ENCODE peak calls at places on chromosome 1, in four cellular contexts. Q is GM12878, C is K562, K is HepG2. A is an unnamed sample.

GRCh38 chr1:204084247-204084772 is 11.4 kb downstream of the SOX13 start:
- DNase-seq in Q (no peak), C (no peak), K (peak), A (no peak)

GRCh38 chr1:29237906-29238600 is 1.7 kb downstream of the PTPRU start:
- DNase-seq in Q (no peak), C (no peak), K (peak), A (no peak)

GRCh38 chr1:150268342-150268705 is 492 bp downstream of the APH1A start:
- DNase-seq in Q (no peak), C (peak), K (no peak), A (peak)

GRCh38 chr1:39782103-39782502 is 6.6 kb downstream of the BMP8B start:
- DNase-seq in Q (no peak), C (no peak), K (no peak), A (no peak)

GRCh38 chr1:31761883-31762282 is 2.3 kb downstream of the ADGRB2 start:
- DNase-seq in Q (no peak), C (no peak), K (no peak), A (no peak)

GRCh38 chr1:241485554-241485992 is 34.0 kb downstream of the FH start:
- DNase-seq in Q (peak), C (peak), K (peak), A (peak)

GRCh38 chr1:94269921-94270320 is 32.5 kb upstream of the ARHGAP29 start:
- DNase-seq in Q (no peak), C (no peak), K (no peak), A (no peak)

GRCh38 chr1:215517441-215517891 is 49.6 kb upstream of the KCTD3 start:
- DNase-seq in Q (no peak), C (no peak), K (no peak), A (no peak)

GRCh38 chr1:237562247-237562823 is 328.4 kb downstream of the ZP4 start:
- DNase-seq in Q (peak), C (peak), K (peak), A (peak)

GRCh38 chr1:39295901-39296300 is 91.4 kb downstream of the MACF1 start:
- DNase-seq in Q (no peak), C (no peak), K (no peak), A (no peak)

GRCh38 chr1:65691152-65691900 is 101.4 kb upstream of the PDE4B start:
- DNase-seq in Q (no peak), C (no peak), K (no peak), A (no peak)

GRCh38 chr1:226675720-226676357 is 63.2 kb downstream of the ITPKB start:
- DNase-seq in Q (no peak), C (no peak), K (no peak), A (no peak)

GRCh38 chr1:209714338-209714737 is 9.7 kb downstream of the HSD11B1 start:
- DNase-seq in Q (no peak), C (no peak), K (no peak), A (no peak)

GRCh38 chr1:168163670-168164069 is 15.1 kb upstream of the TIPRL start:
- DNase-seq in Q (no peak), C (no peak), K (no peak), A (no peak)

GRCh38 chr1:66154394-66154793 is 361.7 kb downstream of the PDE4B start:
- DNase-seq in Q (no peak), C (no peak), K (no peak), A (no peak)

GRCh38 chr1:44422161-44422560 is 17.1 kb downstream of the RNF220 start:
- DNase-seq in Q (no peak), C (no peak), K (no peak), A (no peak)

GRCh38 chr1:81142099-81142776 is 658.5 kb upstream of the ADGRL2 start:
- DNase-seq in Q (no peak), C (no peak), K (no peak), A (no peak)

GRCh38 chr1:170927955-170928850 is 7.1 kb upstream of the MROH9 start:
- DNase-seq in Q (no peak), C (no peak), K (no peak), A (peak)

GRCh38 chr1:17890056-17890814 is 135.1 kb downstream of the ACTL8 start:
- DNase-seq in Q (no peak), C (no peak), K (no peak), A (no peak)

GRCh38 chr1:210597555-210598134 is 268.9 kb downstream of the HHAT start:
- DNase-seq in Q (peak), C (peak), K (peak), A (peak)

GRCh38 chr1:241611063-241611462 is 29.1 kb downstream of the CHML start:
- DNase-seq in Q (no peak), C (peak), K (peak), A (peak)

GRCh38 chr1:108511764-108512163 is 48.1 kb upstream of the EEIG2 start:
- DNase-seq in Q (no peak), C (no peak), K (no peak), A (peak)

GRCh38 chr1:192557841-192558595 is 17.6 kb upstream of the RGS1 start:
- DNase-seq in Q (no peak), C (no peak), K (no peak), A (no peak)

GRCh38 chr1:246295968-246296367 is 211.1 kb downstream of the SMYD3 start:
- DNase-seq in Q (no peak), C (no peak), K (no peak), A (no peak)

GRCh38 chr1:54274448-54274847 is 74.5 kb downstream of the MRPL37 start:
- DNase-seq in Q (no peak), C (no peak), K (no peak), A (no peak)

GRCh38 chr1:54272772-54273091 is 72.8 kb downstream of the MRPL37 start:
- DNase-seq in Q (no peak), C (no peak), K (no peak), A (no peak)

GRCh38 chr1:54273092-54273836 is 73.3 kb downstream of the MRPL37 start:
- DNase-seq in Q (peak), C (peak), K (no peak), A (no peak)

GRCh38 chr1:54274881-54275280 is 74.9 kb downstream of the MRPL37 start:
- DNase-seq in Q (no peak), C (no peak), K (no peak), A (no peak)

GRCh38 chr1:54273837-54274192 is 73.8 kb downstream of the MRPL37 start:
- DNase-seq in Q (no peak), C (peak), K (no peak), A (no peak)
- TF ChIP-seq POLR2AphosphoS2 in Q (no peak), C (no peak), K (no peak), A (no peak)

GRCh38 chr1:55276671-55277376 is 61.7 kb upstream of the USP24 start:
- DNase-seq in Q (no peak), C (peak), K (no peak), A (no peak)

GRCh38 chr1:55279627-55280026 is 64.5 kb upstream of the USP24 start:
- DNase-seq in Q (no peak), C (no peak), K (no peak), A (no peak)

GRCh38 chr1:55278378-55278777 is 63.2 kb upstream of the USP24 start:
- DNase-seq in Q (no peak), C (no peak), K (peak), A (no peak)

GRCh38 chr1:55275976-55276375 is 60.8 kb upstream of the USP24 start:
- DNase-seq in Q (no peak), C (peak), K (no peak), A (no peak)

GRCh38 chr1:55277377-55278130 is 62.4 kb upstream of the USP24 start:
- DNase-seq in Q (peak), C (peak), K (peak), A (peak)
- TF ChIP-seq CHD2 in Q (no peak), C (no peak), K (no peak), A (no peak)

DNA sequence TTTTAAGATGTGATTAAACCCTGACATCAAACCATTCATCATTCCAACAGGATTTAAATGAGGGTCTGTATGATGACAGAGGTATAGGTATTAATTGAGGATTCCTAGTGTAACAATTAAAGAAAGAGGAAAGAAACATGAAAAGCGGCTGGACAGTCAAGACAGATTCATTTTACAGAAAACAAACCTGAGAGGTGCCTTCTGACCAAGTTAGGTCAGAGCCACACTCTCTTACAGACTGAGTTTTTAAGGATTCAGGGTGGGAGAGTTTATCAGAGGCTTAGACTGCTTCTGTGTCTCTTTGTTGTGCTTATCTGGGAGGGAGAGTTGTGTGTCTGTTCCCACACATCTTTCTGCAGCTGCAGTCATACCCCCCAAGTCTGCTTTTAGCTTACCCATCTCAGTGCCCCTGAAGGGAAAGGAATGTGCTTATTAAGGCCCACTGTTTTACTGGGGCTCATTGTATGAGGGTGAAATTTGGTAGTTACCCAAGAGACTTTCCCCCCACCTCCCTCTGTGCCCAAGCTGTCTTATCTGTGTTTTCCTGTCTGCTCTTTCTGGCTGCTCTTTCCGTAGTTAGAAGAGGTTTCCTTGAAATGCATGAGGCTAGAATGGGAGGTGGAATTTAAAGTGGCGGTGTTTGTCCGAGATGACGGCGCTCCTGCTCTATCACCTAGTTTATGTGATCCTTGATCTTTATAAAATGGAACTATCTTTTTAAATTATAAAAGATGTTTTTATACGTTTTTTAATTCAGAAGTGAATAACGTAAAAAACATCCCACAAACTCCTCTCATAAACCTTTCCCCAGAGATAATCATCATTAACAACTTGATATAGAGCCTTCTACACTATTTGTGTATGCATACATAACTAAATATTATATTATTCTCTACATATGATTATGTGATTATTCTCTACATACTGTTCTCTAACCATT is 96.0 kb upstream of the TNFSF4 start:
- DNase-seq in Q (no peak), C (peak), K (no peak), A (no peak)
- TF ChIP-seq KDM1A in Q (no peak), C (peak), K (no peak), A (no peak)

DNA sequence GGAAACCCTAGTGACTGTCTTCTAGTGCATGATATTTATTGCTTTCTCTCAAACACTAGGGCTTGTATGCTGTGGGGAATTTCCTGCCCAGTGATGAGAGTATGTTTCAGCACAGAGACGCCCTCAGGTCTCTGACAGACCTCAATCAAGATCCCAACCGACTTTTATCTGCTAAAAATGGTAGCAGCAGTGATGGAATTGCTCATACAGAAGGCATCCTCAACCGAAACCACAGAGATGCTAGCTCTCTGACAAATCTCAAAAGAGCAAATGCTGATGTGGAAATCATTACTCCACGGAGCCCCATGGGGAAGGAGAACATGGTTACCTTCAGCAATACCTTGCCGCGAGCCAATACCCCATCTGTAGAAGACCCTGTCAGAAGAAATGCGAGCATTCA is 41.3 kb downstream of the PLPPR4 start:
- DNase-seq in Q (no peak), C (no peak), K (no peak), A (no peak)
- TF ChIP-seq POLR2AphosphoS2 in Q (no peak), C (no peak), K (no peak), A (no peak)

GRCh38 chr1:67847466-67847865 is 14.2 kb upstream of the GNG12 start:
- DNase-seq in Q (no peak), C (no peak), K (no peak), A (no peak)

GRCh38 chr1:67853704-67854103 is 20.4 kb upstream of the GNG12 start:
- DNase-seq in Q (no peak), C (peak), K (peak), A (peak)

GRCh38 chr1:67851800-67852199 is 18.5 kb upstream of the GNG12 start:
- DNase-seq in Q (no peak), C (no peak), K (no peak), A (no peak)

GRCh38 chr1:67850151-67850551 is 16.9 kb upstream of the GNG12 start:
- DNase-seq in Q (no peak), C (peak), K (no peak), A (peak)

DNA sequence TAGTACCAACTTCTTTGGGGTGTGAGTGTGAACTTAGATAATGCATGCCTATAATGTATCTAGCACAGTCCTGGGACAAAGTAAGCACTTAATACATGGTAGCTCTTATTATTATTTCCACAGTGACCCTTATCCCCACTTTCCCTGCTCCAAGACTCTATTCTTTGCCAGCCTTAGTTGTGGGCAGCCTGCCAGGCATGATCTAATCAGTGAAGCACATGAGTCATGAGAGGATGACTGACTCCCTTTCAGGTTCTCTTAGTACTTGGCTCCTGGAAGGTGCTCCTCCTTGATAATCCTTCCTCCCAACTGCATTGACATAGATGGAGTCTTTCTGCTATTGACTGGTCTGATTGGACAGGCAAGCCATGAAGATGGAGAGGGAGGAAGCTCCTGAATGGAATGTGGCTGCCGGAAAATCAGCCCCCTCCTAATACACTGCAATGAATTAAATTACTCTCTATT is 17.4 kb upstream of the GNG12 start:
- DNase-seq in Q (no peak), C (peak), K (no peak), A (peak)
- TF ChIP-seq CHD2 in Q (no peak), C (no peak), K (no peak), A (no peak)

GRCh38 chr1:155968670-155969069 is 9.7 kb downstream of the ARHGEF2 start:
- DNase-seq in Q (no peak), C (no peak), K (no peak), A (no peak)
- TF ChIP-seq KDM1A in Q (no peak), C (no peak), K (no peak), A (no peak)

DNA sequence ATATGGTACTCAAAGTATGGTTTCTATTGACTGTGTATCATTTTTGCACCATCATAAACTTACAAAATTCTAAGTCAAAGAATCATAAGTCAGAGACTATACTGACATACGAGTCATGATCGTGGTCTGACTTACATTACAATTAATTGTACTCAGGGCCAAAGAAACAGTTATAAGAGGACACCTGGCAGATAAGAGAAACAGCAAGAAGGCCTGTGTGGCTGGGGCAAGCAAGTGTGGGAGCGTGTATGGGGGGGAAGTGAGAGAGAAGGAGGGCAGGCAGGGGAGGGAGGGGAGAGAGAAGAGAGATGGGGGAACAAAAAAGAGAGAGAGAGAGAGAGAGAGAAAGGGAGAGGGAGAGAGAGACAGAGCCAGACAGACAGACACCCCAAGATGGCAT is 70.9 kb downstream of the RERE start:
- DNase-seq in Q (no peak), C (no peak), K (no peak), A (no peak)
- TF ChIP-seq POLR2AphosphoS2 in Q (no peak), C (no peak), K (no peak), A (no peak)

DNA sequence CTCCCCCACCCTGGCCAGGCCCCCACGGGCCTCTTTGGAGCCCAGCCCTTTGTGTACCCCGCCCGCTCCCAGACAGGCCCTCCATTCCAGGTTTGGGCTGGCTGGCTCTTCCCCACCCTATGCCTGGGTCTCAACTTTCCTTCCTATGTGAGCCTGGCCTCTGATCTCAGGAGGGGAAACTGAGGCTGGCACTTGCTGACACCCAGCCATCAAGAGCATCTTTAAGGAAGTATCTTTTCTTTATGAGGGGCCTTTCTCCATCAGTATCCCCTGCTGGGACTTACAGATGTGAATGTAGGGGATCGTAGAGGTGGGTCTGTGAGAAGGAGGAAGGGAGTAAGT is 5.6 kb downstream of the NECTIN4 start:
- DNase-seq in Q (no peak), C (no peak), K (no peak), A (no peak)
- TF ChIP-seq CHD2 in Q (no peak), C (no peak), K (no peak), A (no peak)

DNA sequence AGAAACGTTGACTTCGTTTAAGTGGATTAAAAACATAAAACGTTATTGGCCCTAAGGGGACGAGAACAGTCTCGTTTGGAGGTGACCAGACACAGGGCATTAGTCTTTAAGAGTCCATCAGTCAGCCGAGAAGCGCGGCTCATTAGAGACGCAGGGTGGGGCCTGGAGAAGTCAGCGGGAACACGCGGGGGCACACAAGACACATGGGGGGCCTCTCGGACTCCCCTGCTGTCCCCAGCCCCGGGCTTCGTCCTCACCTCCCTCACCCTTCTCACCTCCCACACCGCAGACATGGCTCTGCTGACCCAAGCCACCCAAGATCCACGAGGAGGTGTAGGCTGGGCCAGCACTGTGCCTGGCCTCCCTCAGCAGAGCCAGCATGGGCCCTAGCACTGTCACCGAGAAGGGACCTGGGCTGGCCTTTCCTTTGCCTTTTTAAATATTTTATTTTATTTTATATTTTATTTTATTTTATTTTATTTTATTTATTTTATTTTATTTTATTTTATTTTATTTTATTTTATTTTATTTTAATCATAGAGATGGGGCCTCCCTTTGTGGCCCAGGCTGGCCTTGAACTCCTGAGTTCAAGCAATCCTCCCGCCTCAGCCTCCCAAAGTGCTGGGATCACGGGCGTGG is 48.9 kb downstream of the MORN1 start:
- DNase-seq in Q (no peak), C (no peak), K (no peak), A (no peak)
- TF ChIP-seq KDM1A in Q (no peak), C (no peak), K (no peak), A (no peak)

DNA sequence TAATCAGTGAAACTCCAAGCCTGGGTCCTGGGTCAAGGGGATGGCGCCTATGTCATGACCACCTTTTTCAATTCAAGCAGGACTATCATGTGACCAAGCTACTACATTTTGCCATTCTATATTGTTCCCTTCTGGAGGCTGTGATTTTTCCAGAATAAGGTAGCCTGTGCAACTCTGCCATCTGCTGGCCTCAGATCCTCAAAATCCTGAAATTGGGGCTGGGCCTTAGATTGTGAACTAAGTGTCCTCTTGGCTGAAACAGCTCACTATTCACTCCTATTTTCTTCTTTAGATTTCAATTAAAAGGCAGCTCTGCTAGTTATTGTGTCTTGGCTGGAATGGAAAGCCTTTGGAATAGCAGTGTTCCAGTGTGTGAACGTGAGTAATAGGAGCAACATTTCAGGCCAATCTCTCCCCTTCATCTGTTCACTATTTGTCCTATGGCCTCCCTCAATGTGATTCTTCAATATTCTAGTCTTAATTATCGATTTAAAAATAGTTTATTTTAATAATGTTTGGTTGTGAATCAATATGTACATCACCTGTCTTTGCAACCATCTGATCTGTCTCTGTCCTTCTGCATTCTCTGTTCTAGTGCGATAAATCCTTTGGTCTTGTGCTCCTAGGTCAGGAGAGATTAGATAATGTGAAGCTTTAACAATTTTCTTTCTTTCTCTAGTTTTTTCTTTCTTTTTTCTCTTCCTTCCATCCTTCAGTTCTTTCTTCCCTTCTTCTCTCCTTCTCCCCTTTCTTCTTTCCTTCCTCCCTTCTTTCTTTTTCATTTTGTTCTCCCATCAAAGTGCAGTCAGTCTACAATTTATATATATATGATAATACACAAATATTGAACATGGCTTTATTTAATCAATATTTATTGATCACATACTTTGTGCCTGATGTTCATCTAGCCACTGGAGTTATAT is 69.8 kb downstream of the CR1 start:
- DNase-seq in Q (no peak), C (no peak), K (no peak), A (no peak)
- TF ChIP-seq POLR2AphosphoS2 in Q (no peak), C (no peak), K (no peak), A (no peak)